ENCODE peak calls at places on chromosome 1, in four cellular contexts. T is iris pigment epithelial cell, V is fibroblast of gingiva, Y is A673. A is an unnamed sample.

GRCh38 chr1:113874017-113874879 is 2.7 kb upstream of the PTPN22 start:
- DNase-seq in V (no peak), T (peak), Y (no peak), A (peak)

GRCh38 chr1:239717097-239718051 is 331.0 kb downstream of the CHRM3 start:
- DNase-seq in Y (no peak), V (no peak), T (peak), A (no peak)

GRCh38 chr1:226404063-226404903 is 3.6 kb downstream of the PARP1 start:
- DNase-seq in Y (no peak), T (peak), V (peak), A (peak)

GRCh38 chr1:151820940-151821339 is 10.7 kb downstream of the RORC start:
- DNase-seq in V (no peak), T (no peak), Y (no peak), A (no peak)

GRCh38 chr1:161071886-161072371 is 2.2 kb upstream of the ARHGAP30 start:
- DNase-seq in V (peak), Y (no peak), T (peak), A (peak)

GRCh38 chr1:241423541-241424479 is 66.8 kb upstream of the RGS7 start:
- DNase-seq in Y (peak), T (peak), V (peak), A (peak)

GRCh38 chr1:163083690-163084089 is 14.5 kb downstream of the RGS4 start:
- DNase-seq in Y (no peak), T (peak), V (no peak), A (no peak)

GRCh38 chr1:212615092-212615470 is 6.5 kb downstream of the ATF3 start:
- DNase-seq in Y (no peak), T (no peak), V (no peak), A (no peak)

GRCh38 chr1:199671684-199672083 is 355.8 kb upstream of the NR5A2 start:
- DNase-seq in V (no peak), T (no peak), Y (no peak), A (no peak)